ENCODE peak calls at places on chromosomes 11 and 22, in seven cellular contexts. One of them, this sample, is unnamed. For H3K27me3, the result is how much of the 10 kb centered on the place peaks cover.

GRCh38 chr11:115674176-115674575 is 170.0 kb upstream of the CADM1 start:
- DNase-seq in SK-N-SH: no peak
- DNase-seq in GM23248: peak
- DNase-seq in fibroblast of lung: peak
- DNase-seq in uterus: no peak
- DNase-seq in mesenchymal stem cell: no peak
- DNase-seq in IMR-90: peak
- DNase-seq in this sample: no peak

GRCh38 chr22:45425101-45425500 is 11.6 kb downstream of the RIBC2 start:
- DNase-seq in fibroblast of lung: peak
- DNase-seq in GM23248: peak
- DNase-seq in IMR-90: peak
- DNase-seq in SK-N-SH: no peak
- DNase-seq in mesenchymal stem cell: no peak
- DNase-seq in uterus: no peak
- DNase-seq in this sample: no peak

GRCh38 chr11:9527481-9528140 is 45.9 kb upstream of the WEE1 start:
- DNase-seq in uterus: peak
- DNase-seq in fibroblast of lung: peak
- DNase-seq in IMR-90: peak
- DNase-seq in SK-N-SH: no peak
- DNase-seq in mesenchymal stem cell: no peak
- DNase-seq in GM23248: peak
- DNase-seq in this sample: no peak

GRCh38 chr22:42553475-42554361 is at the start of gene SERHL2:
- DNase-seq in GM23248: peak
- DNase-seq in uterus: peak
- DNase-seq in fibroblast of lung: peak
- DNase-seq in mesenchymal stem cell: peak
- DNase-seq in SK-N-SH: peak
- DNase-seq in IMR-90: peak
- DNase-seq in this sample: peak

GRCh38 chr11:69384548-69385465 is 90.9 kb downstream of the MYEOV start:
- DNase-seq in uterus: no peak
- DNase-seq in mesenchymal stem cell: no peak
- DNase-seq in fibroblast of lung: no peak
- DNase-seq in IMR-90: no peak
- DNase-seq in SK-N-SH: peak
- DNase-seq in GM23248: no peak
- DNase-seq in this sample: no peak

GRCh38 chr11:69391192-69392103 is 90.0 kb upstream of the LINC01488 start:
- DNase-seq in mesenchymal stem cell: no peak
- DNase-seq in GM23248: no peak
- DNase-seq in fibroblast of lung: no peak
- DNase-seq in SK-N-SH: no peak
- DNase-seq in uterus: no peak
- DNase-seq in IMR-90: no peak
- DNase-seq in this sample: no peak

GRCh38 chr11:91700854-91701253 is 523.8 kb upstream of the FAT3 start:
- DNase-seq in uterus: no peak
- DNase-seq in SK-N-SH: no peak
- DNase-seq in mesenchymal stem cell: no peak
- DNase-seq in fibroblast of lung: no peak
- DNase-seq in IMR-90: no peak
- DNase-seq in GM23248: no peak
- DNase-seq in this sample: no peak

GRCh38 chr11:86523738-86524602 is 148.4 kb downstream of the ME3 start:
- DNase-seq in IMR-90: peak
- DNase-seq in uterus: no peak
- DNase-seq in mesenchymal stem cell: peak
- DNase-seq in GM23248: peak
- DNase-seq in SK-N-SH: no peak
- DNase-seq in fibroblast of lung: peak
- DNase-seq in this sample: peak

GRCh38 chr22:50300620-50301257 is 6.7 kb downstream of the PLXNB2 start:
- DNase-seq in mesenchymal stem cell: no peak
- DNase-seq in fibroblast of lung: no peak
- DNase-seq in uterus: no peak
- DNase-seq in GM23248: no peak
- DNase-seq in SK-N-SH: no peak
- DNase-seq in IMR-90: no peak
- DNase-seq in this sample: no peak

GRCh38 chr22:35140879-35141745 is 75.2 kb downstream of the ISX start:
- DNase-seq in mesenchymal stem cell: no peak
- DNase-seq in IMR-90: no peak
- DNase-seq in uterus: no peak
- DNase-seq in fibroblast of lung: no peak
- DNase-seq in SK-N-SH: peak
- DNase-seq in GM23248: peak
- DNase-seq in this sample: peak

GRCh38 chr11:126366064-126366822 is 10.8 kb downstream of the ST3GAL4 start:
- DNase-seq in fibroblast of lung: no peak
- DNase-seq in IMR-90: no peak
- DNase-seq in SK-N-SH: no peak
- DNase-seq in mesenchymal stem cell: no peak
- DNase-seq in uterus: no peak
- DNase-seq in GM23248: no peak
- DNase-seq in this sample: no peak

GRCh38 chr22:47174096-47174495 is 411.6 kb downstream of the TBC1D22A start:
- DNase-seq in mesenchymal stem cell: no peak
- DNase-seq in SK-N-SH: no peak
- DNase-seq in IMR-90: no peak
- DNase-seq in fibroblast of lung: no peak
- DNase-seq in uterus: no peak
- DNase-seq in GM23248: no peak
- DNase-seq in this sample: no peak

GRCh38 chr11:65585396-65586246 is 9.8 kb downstream of the EHBP1L1 start:
- DNase-seq in GM23248: no peak
- DNase-seq in SK-N-SH: peak
- DNase-seq in fibroblast of lung: no peak
- DNase-seq in uterus: no peak
- DNase-seq in mesenchymal stem cell: no peak
- DNase-seq in IMR-90: no peak
- DNase-seq in this sample: no peak

GRCh38 chr11:104625246-104625645 is 273.0 kb downstream of the CASP12 start:
- DNase-seq in SK-N-SH: no peak
- DNase-seq in fibroblast of lung: peak
- DNase-seq in GM23248: peak
- DNase-seq in uterus: no peak
- DNase-seq in mesenchymal stem cell: no peak
- DNase-seq in IMR-90: peak
- DNase-seq in this sample: no peak

GRCh38 chr11:100619484-100619883 is 67.6 kb upstream of the ARHGAP42 start:
- DNase-seq in GM23248: peak
- DNase-seq in SK-N-SH: no peak
- DNase-seq in uterus: no peak
- DNase-seq in mesenchymal stem cell: peak
- DNase-seq in fibroblast of lung: peak
- DNase-seq in IMR-90: peak
- DNase-seq in this sample: no peak

GRCh38 chr11:76667271-76667818 is 3.2 kb downstream of the LRRC32 start:
- DNase-seq in IMR-90: no peak
- DNase-seq in fibroblast of lung: no peak
- DNase-seq in mesenchymal stem cell: no peak
- DNase-seq in SK-N-SH: no peak
- DNase-seq in GM23248: no peak
- DNase-seq in uterus: peak
- DNase-seq in this sample: peak

GRCh38 chr11:119337581-119338317 is 2.9 kb downstream of the C1QTNF5 start:
- DNase-seq in mesenchymal stem cell: peak
- DNase-seq in SK-N-SH: peak
- DNase-seq in uterus: peak
- DNase-seq in fibroblast of lung: peak
- DNase-seq in GM23248: peak
- DNase-seq in IMR-90: peak
- DNase-seq in this sample: no peak

GRCh38 chr11:8327761-8328192 is 64.1 kb upstream of the LMO1 start:
- DNase-seq in uterus: no peak
- DNase-seq in IMR-90: no peak
- DNase-seq in mesenchymal stem cell: peak
- DNase-seq in SK-N-SH: no peak
- DNase-seq in GM23248: no peak
- DNase-seq in fibroblast of lung: peak
- DNase-seq in this sample: no peak

GRCh38 chr11:117814766-117815261 is 9.7 kb downstream of the FXYD2 start:
- DNase-seq in fibroblast of lung: peak
- DNase-seq in GM23248: no peak
- DNase-seq in SK-N-SH: no peak
- DNase-seq in IMR-90: no peak
- DNase-seq in mesenchymal stem cell: no peak
- DNase-seq in uterus: peak
- DNase-seq in this sample: no peak

GRCh38 chr22:28774378-28774777 is 1.9 kb downstream of the CCDC117 start:
- DNase-seq in fibroblast of lung: no peak
- DNase-seq in IMR-90: no peak
- DNase-seq in GM23248: no peak
- DNase-seq in SK-N-SH: no peak
- DNase-seq in uterus: no peak
- DNase-seq in mesenchymal stem cell: no peak
- DNase-seq in this sample: no peak

GRCh38 chr11:112504056-112504455 is 243.4 kb upstream of the PLET1 start:
- DNase-seq in uterus: no peak
- DNase-seq in GM23248: peak
- DNase-seq in SK-N-SH: no peak
- DNase-seq in mesenchymal stem cell: peak
- DNase-seq in fibroblast of lung: peak
- DNase-seq in IMR-90: peak
- DNase-seq in this sample: no peak

GRCh38 chr22:19713228-19713627 is 1.1 kb upstream of the SEPTIN5 start:
- DNase-seq in GM23248: no peak
- DNase-seq in IMR-90: no peak
- DNase-seq in SK-N-SH: no peak
- DNase-seq in mesenchymal stem cell: no peak
- DNase-seq in fibroblast of lung: no peak
- DNase-seq in uterus: no peak
- DNase-seq in this sample: no peak
- H3K27me3 ChIP-seq in GM23248: under half
- H3K27me3 ChIP-seq in IMR-90: under half
- H3K27me3 ChIP-seq in SK-N-SH: under half
- H3K27me3 ChIP-seq in mesenchymal stem cell: under half
- H3K27me3 ChIP-seq in fibroblast of lung: under half
- H3K27me3 ChIP-seq in uterus: under half
- H3K27me3 ChIP-seq in this sample: under half

GRCh38 chr22:38923463-38924196 is 33.8 kb upstream of the APOBEC3A start:
- DNase-seq in mesenchymal stem cell: peak
- DNase-seq in fibroblast of lung: peak
- DNase-seq in SK-N-SH: peak
- DNase-seq in uterus: peak
- DNase-seq in IMR-90: peak
- DNase-seq in GM23248: peak
- DNase-seq in this sample: peak
- H3K27me3 ChIP-seq in mesenchymal stem cell: under half
- H3K27me3 ChIP-seq in fibroblast of lung: under half
- H3K27me3 ChIP-seq in SK-N-SH: under half
- H3K27me3 ChIP-seq in uterus: under half
- H3K27me3 ChIP-seq in IMR-90: under half
- H3K27me3 ChIP-seq in GM23248: under half
- H3K27me3 ChIP-seq in this sample: under half

DNA sequence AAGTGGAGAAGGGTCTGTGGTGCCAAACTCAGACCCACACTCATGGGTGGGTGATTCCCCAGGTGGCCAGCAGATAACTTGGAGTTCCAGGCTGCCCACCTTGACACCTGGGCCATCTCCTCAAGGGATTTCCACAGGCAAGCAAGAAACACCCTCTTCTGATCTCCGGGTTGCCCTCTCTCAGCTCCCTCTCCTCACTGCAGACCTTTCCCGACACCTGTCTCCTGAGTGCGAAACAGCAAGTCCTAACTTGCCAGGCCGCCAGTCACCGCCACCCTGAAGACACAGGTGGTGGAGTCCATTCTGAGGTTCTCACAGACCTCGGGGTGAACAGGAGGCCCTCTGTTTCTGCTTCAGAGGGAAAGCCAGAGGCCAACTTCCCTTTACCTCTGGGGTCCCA is 16.6 kb downstream of the GALNT18 start:
- DNase-seq in fibroblast of lung: no peak
- DNase-seq in uterus: no peak
- DNase-seq in SK-N-SH: no peak
- DNase-seq in mesenchymal stem cell: no peak
- DNase-seq in IMR-90: no peak
- DNase-seq in GM23248: no peak
- DNase-seq in this sample: no peak
- H3K27me3 ChIP-seq in fibroblast of lung: under half
- H3K27me3 ChIP-seq in uterus: under half
- H3K27me3 ChIP-seq in SK-N-SH: under half
- H3K27me3 ChIP-seq in mesenchymal stem cell: under half
- H3K27me3 ChIP-seq in IMR-90: under half
- H3K27me3 ChIP-seq in GM23248: under half
- H3K27me3 ChIP-seq in this sample: under half

DNA sequence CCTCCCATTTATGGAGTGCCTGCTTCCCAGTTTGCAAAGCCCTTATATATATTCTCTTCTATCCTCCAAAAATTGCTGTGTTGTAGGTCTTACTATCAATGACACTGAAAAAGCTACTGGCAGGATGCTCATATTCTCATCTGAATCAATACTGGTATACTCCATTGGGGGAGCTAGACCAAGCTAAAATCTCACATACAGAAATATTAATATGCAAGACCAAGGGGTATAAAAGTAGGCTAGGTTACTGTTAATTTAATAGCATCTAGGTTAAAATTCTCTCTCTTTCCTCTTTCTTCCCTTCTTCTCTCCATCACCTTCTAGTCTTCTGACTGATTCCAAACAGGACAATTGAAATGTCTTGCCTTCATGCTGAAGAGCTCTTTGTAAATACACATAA is 17.1 kb upstream of the BDNF start:
- DNase-seq in uterus: no peak
- DNase-seq in mesenchymal stem cell: peak
- DNase-seq in GM23248: peak
- DNase-seq in SK-N-SH: peak
- DNase-seq in fibroblast of lung: peak
- DNase-seq in IMR-90: no peak
- DNase-seq in this sample: no peak
- H3K27me3 ChIP-seq in uterus: under half
- H3K27me3 ChIP-seq in mesenchymal stem cell: under half
- H3K27me3 ChIP-seq in GM23248: under half
- H3K27me3 ChIP-seq in SK-N-SH: under half
- H3K27me3 ChIP-seq in fibroblast of lung: under half
- H3K27me3 ChIP-seq in IMR-90: under half
- H3K27me3 ChIP-seq in this sample: under half

DNA sequence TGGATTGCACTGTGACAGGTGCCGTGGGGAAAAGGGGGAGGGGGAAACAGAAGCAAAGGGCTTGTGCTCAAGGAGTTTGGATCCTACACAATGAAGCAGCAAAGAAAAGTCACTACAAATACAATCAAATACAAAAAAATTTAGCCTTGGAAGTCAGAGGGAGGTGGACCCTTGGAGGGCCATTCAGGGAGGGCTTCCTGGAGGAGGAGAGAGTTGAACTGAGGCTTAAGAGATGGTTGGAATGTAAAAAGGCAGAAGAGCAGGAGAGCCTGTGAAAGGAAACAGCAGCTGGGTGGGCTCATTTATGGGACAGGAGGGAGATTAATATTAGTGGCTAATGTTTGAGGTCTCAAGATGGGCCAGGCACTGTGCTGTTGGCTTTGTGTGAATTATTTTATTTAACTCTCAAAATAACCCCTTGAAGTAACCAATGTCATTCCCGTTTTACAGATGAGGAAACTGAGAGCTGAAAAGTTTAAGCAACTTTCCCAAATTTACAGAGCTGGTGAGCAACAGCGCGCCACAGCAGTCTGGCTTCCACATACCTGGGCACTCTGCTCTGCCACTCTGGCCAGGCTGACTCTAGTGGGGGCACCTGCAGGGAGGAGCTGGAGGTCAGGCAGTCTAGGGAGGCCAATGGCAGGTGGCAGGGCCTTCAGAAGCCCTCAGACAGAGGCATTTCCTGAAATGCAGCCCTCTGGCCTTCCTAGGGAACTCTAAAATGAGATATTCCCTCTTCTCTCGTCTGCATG is 2.7 kb upstream of the CHST1 start:
- DNase-seq in GM23248: no peak
- DNase-seq in uterus: no peak
- DNase-seq in fibroblast of lung: no peak
- DNase-seq in IMR-90: no peak
- DNase-seq in SK-N-SH: no peak
- DNase-seq in mesenchymal stem cell: no peak
- DNase-seq in this sample: no peak
- H3K27me3 ChIP-seq in GM23248: under half
- H3K27me3 ChIP-seq in uterus: under half
- H3K27me3 ChIP-seq in fibroblast of lung: under half
- H3K27me3 ChIP-seq in IMR-90: under half
- H3K27me3 ChIP-seq in SK-N-SH: under half
- H3K27me3 ChIP-seq in mesenchymal stem cell: half or more
- H3K27me3 ChIP-seq in this sample: under half

This sample was measured in Caco-2.